ENCODE peak calls at places on chromosomes 6 and 20, in four cellular contexts. A is fibroblast of pulmonary artery, W is D721Med, D is T-helper 1 cell. Q is an unnamed sample.

GRCh38 chr20:30486103-30486478 is 771.4 kb upstream of the DEFB115 start:
- DNase-seq in A (peak; percentile 1), W (no peak), D (no peak), Q (no peak)

GRCh38 chr6:40953486-40953885 is 85.5 kb downstream of the UNC5CL start:
- DNase-seq in A (peak; percentile 30), W (no peak), D (no peak), Q (no peak)

GRCh38 chr6:160979063-160979708 is 12.4 kb upstream of the MAP3K4 start:
- DNase-seq in A (peak; percentile 23), W (no peak), D (no peak), Q (peak; percentile 54)

GRCh38 chr6:48765352-48765961 is 654.5 kb upstream of the PTCHD4 start:
- DNase-seq in A (peak; percentile 82), W (peak; percentile 17), D (no peak), Q (peak; percentile 87)

GRCh38 chr6:168459572-168459971 is 18.6 kb downstream of the SMOC2 start:
- DNase-seq in A (no peak), W (no peak), D (no peak), Q (no peak)

GRCh38 chr6:3837781-3838180 is 11.4 kb upstream of the FAM50B start:
- DNase-seq in A (no peak), W (no peak), D (no peak), Q (no peak)

GRCh38 chr20:59071224-59071623 is 28.6 kb upstream of the PRELID3B start:
- DNase-seq in A (no peak), W (no peak), D (no peak), Q (no peak)

GRCh38 chr20:2761885-2762284 is 38.5 kb downstream of the CPXM1 start:
- DNase-seq in A (no peak), W (no peak), D (no peak), Q (no peak)

GRCh38 chr6:11486051-11486450 is 51.5 kb upstream of the TMEM170B start:
- DNase-seq in A (no peak), W (no peak), D (no peak), Q (no peak)

GRCh38 chr6:117829594-117830319 is 77.3 kb upstream of the SLC35F1 start:
- DNase-seq in A (peak; percentile 32), W (no peak), D (no peak), Q (peak; percentile 56)

GRCh38 chr6:105369145-105369544 is 33.7 kb downstream of the PREP start:
- DNase-seq in A (no peak), W (no peak), D (no peak), Q (no peak)

GRCh38 chr6:85078071-85078470 is 313.7 kb upstream of the TBX18 start:
- DNase-seq in A (peak; percentile 82), W (no peak), D (no peak), Q (peak; percentile 90)

GRCh38 chr6:23174781-23175361 is 605.5 kb downstream of the HDGFL1 start:
- DNase-seq in A (peak; percentile 82), W (no peak), D (no peak), Q (peak; percentile 91)

GRCh38 chr20:32368930-32369329 is 10.8 kb downstream of the ASXL1 start:
- DNase-seq in A (peak; percentile 45), W (no peak), D (no peak), Q (peak; percentile 82)